ENCODE peak calls at places on chromosomes 2 and 18, in five cellular contexts. E is ovary, H is colonic mucosa, L is suprapubic skin, O is PC-9. A is an unnamed sample. For H3K9me3, the result is how much of the 10 kb centered on the place peaks cover.

GRCh38 chr18:5998907-5999306 is 103.6 kb upstream of the TMEM200C start:
- DNase-seq in E (no peak), H (no peak), L (no peak), O (no peak), A (no peak)

GRCh38 chr2:12718662-12719399 is 2.1 kb downstream of the TRIB2 start:
- DNase-seq in E (peak), H (no peak), L (no peak), O (peak), A (peak)

GRCh38 chr2:134160793-134161504 is 92.9 kb upstream of the MGAT5 start:
- DNase-seq in E (peak), H (no peak), L (no peak), O (no peak), A (peak)

GRCh38 chr2:156054983-156055382 is 277.5 kb downstream of the NR4A2 start:
- DNase-seq in E (no peak), H (no peak), L (no peak), O (no peak), A (no peak)

GRCh38 chr2:191856111-191856876 is 9.4 kb upstream of the CAVIN2 start:
- DNase-seq in E (no peak), H (no peak), L (no peak), O (no peak), A (no peak)

GRCh38 chr18:49886891-49887764 is 73.8 kb upstream of the ACAA2 start:
- DNase-seq in E (no peak), H (no peak), L (no peak), O (no peak), A (no peak)

GRCh38 chr2:119732451-119733164 is 27.1 kb upstream of the PTPN4 start:
- DNase-seq in E (no peak), H (no peak), L (no peak), O (no peak), A (no peak)

GRCh38 chr18:26526128-26526965 is 22.0 kb downstream of the KCTD1 start:
- DNase-seq in E (no peak), H (no peak), L (no peak), O (peak), A (no peak)

GRCh38 chr2:73264332-73264606 is 20.0 kb downstream of the FBXO41 start:
- DNase-seq in E (no peak), H (no peak), L (no peak), O (no peak), A (no peak)

GRCh38 chr2:241957276-241957675 is 87.7 kb downstream of the RTP5 start:
- DNase-seq in E (no peak), H (no peak), L (peak), O (no peak), A (no peak)

GRCh38 chr2:44655401-44655864 is 286.1 kb upstream of the SIX3 start:
- DNase-seq in E (no peak), H (no peak), L (no peak), O (no peak), A (no peak)

GRCh38 chr2:207505180-207505579 is 24.6 kb upstream of the CREB1 start:
- DNase-seq in E (no peak), H (no peak), L (no peak), O (no peak), A (no peak)

GRCh38 chr18:13629841-13630747 is 96.3 kb downstream of the FAM210A start:
- DNase-seq in E (peak), H (peak), L (no peak), O (peak), A (peak)

GRCh38 chr2:47198985-47199451 is 43.9 kb upstream of the STPG4 start:
- DNase-seq in E (no peak), H (no peak), L (no peak), O (peak), A (no peak)

GRCh38 chr2:207632575-207633492 is 7.6 kb upstream of the METTL21A start:
- DNase-seq in E (no peak), H (no peak), L (no peak), O (peak), A (no peak)

GRCh38 chr2:164205347-164205746 is 415.9 kb downstream of the GRB14 start:
- DNase-seq in E (no peak), H (no peak), L (no peak), O (peak), A (no peak)

GRCh38 chr2:155846249-155846648 is 486.3 kb downstream of the NR4A2 start:
- DNase-seq in E (no peak), H (no peak), L (no peak), O (peak), A (no peak)

GRCh38 chr2:218824004-218824403 is 7.6 kb downstream of the PRKAG3 start:
- DNase-seq in E (no peak), H (no peak), L (no peak), O (no peak), A (no peak)

GRCh38 chr18:28040720-28041119 is 136.2 kb downstream of the CDH2 start:
- DNase-seq in E (no peak), H (no peak), L (no peak), O (no peak), A (no peak)

GRCh38 chr2:33522571-33522970 is 46.1 kb downstream of the RASGRP3 start:
- DNase-seq in E (no peak), H (no peak), L (no peak), O (no peak), A (no peak)

GRCh38 chr2:60252581-60253170 is 300.8 kb downstream of the BCL11A start:
- DNase-seq in E (peak), H (no peak), L (no peak), O (no peak), A (no peak)

GRCh38 chr2:19649107-19649506 is 252.7 kb downstream of the TTC32 start:
- DNase-seq in E (no peak), H (no peak), L (no peak), O (no peak), A (no peak)

GRCh38 chr2:181077128-181077709 is 96.8 kb downstream of the UBE2E3 start:
- DNase-seq in E (no peak), H (peak), L (no peak), O (peak), A (no peak)

GRCh38 chr2:196987298-196987653 is 60.8 kb upstream of the PGAP1 start:
- DNase-seq in E (no peak), H (no peak), L (no peak), O (no peak), A (no peak)
- H3K27ac ChIP-seq in E (no peak), H (no peak), L (no peak), O (peak), A (no peak)

GRCh38 chr2:160269365-160269764 is 69.3 kb upstream of the ITGB6 start:
- DNase-seq in E (no peak), H (no peak), L (no peak), O (no peak), A (no peak)
- H3K4me3 ChIP-seq in E (peak), H (peak), L (peak), O (peak), A (peak)

GRCh38 chr2:125073440-125073839 is 1048.4 kb downstream of the CNTNAP5 start:
- DNase-seq in E (no peak), H (no peak), L (no peak), O (no peak), A (no peak)
- H3K9me3 ChIP-seq in E (under half), H (under half), L (under half), O (under half), A (under half)

GRCh38 chr2:201257941-201258665 is 2.2 kb upstream of the CASP8 start:
- DNase-seq in E (peak), H (peak), L (peak), O (peak), A (peak)

GRCh38 chr2:201255468-201255867 is 4.9 kb upstream of the CASP8 start:
- DNase-seq in E (no peak), H (no peak), L (no peak), O (no peak), A (no peak)

GRCh38 chr2:201254331-201254730 is 6.0 kb upstream of the CASP8 start:
- DNase-seq in E (no peak), H (peak), L (no peak), O (no peak), A (no peak)

GRCh38 chr2:201257381-201257940 is 2.9 kb upstream of the CASP8 start:
- DNase-seq in E (no peak), H (peak), L (no peak), O (peak), A (peak)

GRCh38 chr2:201256001-201256544 is 4.3 kb upstream of the CASP8 start:
- DNase-seq in E (no peak), H (no peak), L (no peak), O (no peak), A (no peak)
- H3K27ac ChIP-seq in E (no peak), H (no peak), L (no peak), O (peak), A (no peak)

GRCh38 chr18:46070683-46071614 is 1.1 kb downstream of the PSTPIP2 start:
- DNase-seq in E (no peak), H (no peak), L (no peak), O (no peak), A (no peak)
- H3K4me3 ChIP-seq in E (peak), H (peak), L (peak), O (no peak), A (peak)

GRCh38 chr2:190538201-190538600 is 3.7 kb upstream of the NEMP2 start:
- DNase-seq in E (no peak), H (no peak), L (no peak), O (no peak), A (no peak)
- H3K9me3 ChIP-seq in E (under half), H (under half), L (under half), O (under half), A (under half)

GRCh38 chr18:3513481-3513880 is 63.5 kb downstream of the TGIF1 start:
- DNase-seq in E (no peak), H (no peak), L (no peak), O (no peak), A (no peak)
- H3K27ac ChIP-seq in E (no peak), H (no peak), L (no peak), O (no peak), A (no peak)

GRCh38 chr2:96202152-96202856 is 6.3 kb downstream of the STARD7 start:
- DNase-seq in E (no peak), H (no peak), L (no peak), O (peak), A (no peak)
- H3K4me3 ChIP-seq in E (no peak), H (no peak), L (no peak), O (no peak), A (no peak)

GRCh38 chr2:135510577-135510976 is 20.4 kb downstream of the ZRANB3 start:
- DNase-seq in E (no peak), H (no peak), L (no peak), O (no peak), A (no peak)
- H3K9me3 ChIP-seq in E (under half), H (under half), L (under half), O (under half), A (under half)

DNA sequence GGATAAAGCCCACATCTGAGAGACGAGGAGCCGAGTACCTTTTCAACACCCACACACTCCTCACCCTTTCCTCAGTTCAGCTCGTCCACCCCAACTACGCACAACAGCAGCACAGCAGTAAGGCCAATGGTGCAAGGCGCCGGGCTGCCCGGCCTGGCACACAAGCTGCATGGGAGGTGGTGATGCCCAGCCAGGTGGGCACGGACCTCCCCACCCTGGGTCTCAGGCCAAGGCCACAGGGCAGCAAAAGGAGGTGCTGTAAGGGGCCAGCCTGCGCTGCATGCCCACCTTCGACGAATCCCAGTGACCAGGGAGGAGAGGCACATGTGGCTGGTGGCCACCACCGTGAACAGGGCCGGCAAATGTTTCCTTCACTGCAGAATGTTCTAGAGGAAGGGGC is 36.5 kb upstream of the MLPH start:
- DNase-seq in E (no peak), H (no peak), L (no peak), O (no peak), A (no peak)
- H3K27ac ChIP-seq in E (no peak), H (no peak), L (no peak), O (no peak), A (no peak)